ENCODE peak calls at places on chromosomes 2 and 18, in ten cellular contexts. J, N, Q, G, U, D, O, M, C and T are unnamed samples.

GRCh38 chr18:2905802-2906521 is 59.2 kb downstream of the EMILIN2 start:
- DNase-seq in Q (peak), C (peak), D (peak), J (no peak), M (peak), G (peak), N (peak), O (peak), U (no peak), T (no peak)

GRCh38 chr2:135218426-135218825 is 166.3 kb downstream of the RAB3GAP1 start:
- DNase-seq in G (no peak), N (no peak), O (no peak), Q (no peak), U (no peak), J (no peak), M (no peak), D (no peak), C (no peak), T (no peak)

GRCh38 chr2:99488587-99488998 is 1.2 kb downstream of the REV1 start:
- DNase-seq in C (no peak), M (no peak), O (no peak), G (no peak), U (peak), Q (no peak), D (no peak), J (peak), N (no peak), T (no peak)

GRCh38 chr2:88737385-88737784 is 45.9 kb downstream of the RPIA start:
- DNase-seq in Q (no peak), C (no peak), J (no peak), D (no peak), G (no peak), M (no peak), N (no peak), U (no peak), O (no peak), T (no peak)

GRCh38 chr2:215677466-215677865 is 241.6 kb upstream of the FN1 start:
- DNase-seq in M (no peak), J (no peak), N (no peak), O (no peak), D (no peak), C (no peak), G (no peak), Q (no peak), U (no peak), T (no peak)

GRCh38 chr18:70288171-70288850 is 534 bp upstream of the SOCS6 start:
- DNase-seq in N (peak), O (no peak), C (peak), J (no peak), Q (no peak), D (peak), G (peak), M (peak), U (no peak), T (no peak)

GRCh38 chr18:41378628-41379027 is 576.4 kb upstream of the PIK3C3 start:
- DNase-seq in D (no peak), C (no peak), Q (no peak), N (no peak), O (no peak), U (no peak), M (no peak), J (peak), G (no peak), T (no peak)

GRCh38 chr18:75592527-75592926 is 165.0 kb upstream of the SMIM21 start:
- DNase-seq in U (no peak), N (no peak), D (no peak), J (no peak), C (no peak), M (no peak), G (no peak), O (no peak), Q (no peak), T (no peak)

GRCh38 chr2:95353055-95353575 is 49.4 kb upstream of the FAHD2A start:
- DNase-seq in C (peak), M (no peak), N (no peak), G (no peak), D (no peak), Q (peak), O (no peak), U (no peak), J (no peak), T (no peak)

GRCh38 chr2:168773719-168774521 is 28.5 kb upstream of the NOSTRIN start:
- DNase-seq in D (peak), Q (peak), O (no peak), N (peak), G (peak), U (peak), C (no peak), M (peak), J (peak), T (peak)

GRCh38 chr18:57029761-57030160 is 117.1 kb upstream of the BOD1L2 start:
- DNase-seq in C (no peak), N (no peak), O (no peak), D (no peak), J (no peak), U (no peak), G (no peak), Q (no peak), M (no peak), T (no peak)

GRCh38 chr2:223459328-223459939 is 142.7 kb downstream of the SCG2 start:
- DNase-seq in G (no peak), C (no peak), N (no peak), Q (no peak), U (peak), M (no peak), J (peak), O (no peak), D (no peak), T (no peak)

GRCh38 chr2:120886534-120886961 is 150.9 kb downstream of the GLI2 start:
- DNase-seq in Q (no peak), O (no peak), G (no peak), M (no peak), N (no peak), C (no peak), J (no peak), U (no peak), D (peak), T (no peak)

GRCh38 chr2:45888641-45889040 is 237.2 kb downstream of the PRKCE start:
- DNase-seq in M (no peak), N (no peak), J (no peak), G (no peak), D (no peak), C (no peak), Q (no peak), U (no peak), O (no peak), T (no peak)

GRCh38 chr2:53508667-53509066 is 258.9 kb upstream of the CHAC2 start:
- DNase-seq in M (no peak), D (no peak), J (peak), Q (no peak), G (no peak), C (no peak), N (no peak), O (no peak), U (no peak), T (no peak)

GRCh38 chr2:86249176-86249842 is 50.1 kb downstream of the MRPL35 start:
- DNase-seq in Q (peak), O (no peak), J (peak), G (no peak), N (no peak), U (peak), C (no peak), M (no peak), D (no peak), T (no peak)

GRCh38 chr2:153287109-153287801 is 191.3 kb downstream of the RPRM start:
- DNase-seq in J (no peak), C (no peak), U (peak), D (no peak), G (no peak), Q (no peak), N (no peak), O (no peak), M (no peak), T (no peak)

GRCh38 chr2:160457588-160457987 is 36.0 kb downstream of the RBMS1 start:
- DNase-seq in G (no peak), N (no peak), U (no peak), J (no peak), C (no peak), M (no peak), Q (no peak), O (no peak), D (no peak), T (no peak)

GRCh38 chr2:160538559-160539355 is 45.1 kb upstream of the RBMS1 start:
- DNase-seq in N (peak), G (peak), D (peak), C (no peak), J (no peak), M (peak), Q (no peak), O (no peak), U (no peak), T (no peak)

GRCh38 chr2:199464614-199465352 is 7.0 kb upstream of the SATB2 start:
- DNase-seq in G (no peak), U (no peak), Q (no peak), N (no peak), C (no peak), D (no peak), O (no peak), M (no peak), J (no peak), T (no peak)

GRCh38 chr2:5673148-5673860 is 18.9 kb upstream of the SOX11 start:
- DNase-seq in Q (no peak), J (no peak), M (no peak), U (no peak), C (no peak), N (no peak), D (no peak), G (no peak), O (no peak), T (no peak)

GRCh38 chr2:47002480-47003381 is 87.1 kb upstream of the MCFD2 start:
- DNase-seq in M (peak), N (peak), J (no peak), U (no peak), Q (peak), C (no peak), O (no peak), G (peak), D (no peak), T (peak)

GRCh38 chr2:44560352-44560751 is 198.6 kb downstream of the CAMKMT start:
- DNase-seq in C (no peak), Q (no peak), D (no peak), U (no peak), G (no peak), O (no peak), N (no peak), M (peak), J (peak), T (no peak)

GRCh38 chr18:59079264-59079972 is 60.3 kb upstream of the SEC11C start:
- DNase-seq in D (no peak), U (no peak), O (no peak), G (no peak), J (no peak), Q (no peak), M (no peak), N (no peak), C (no peak), T (no peak)

GRCh38 chr2:166361351-166362153 is 14.2 kb downstream of the SCN9A start:
- DNase-seq in G (no peak), D (no peak), U (peak), J (peak), N (no peak), O (no peak), Q (no peak), C (no peak), M (no peak), T (no peak)

GRCh38 chr2:225763711-225764110 is 364.2 kb downstream of the NYAP2 start:
- DNase-seq in M (no peak), G (no peak), U (no peak), Q (no peak), C (no peak), D (no peak), O (no peak), N (no peak), J (no peak), T (no peak)

DNA sequence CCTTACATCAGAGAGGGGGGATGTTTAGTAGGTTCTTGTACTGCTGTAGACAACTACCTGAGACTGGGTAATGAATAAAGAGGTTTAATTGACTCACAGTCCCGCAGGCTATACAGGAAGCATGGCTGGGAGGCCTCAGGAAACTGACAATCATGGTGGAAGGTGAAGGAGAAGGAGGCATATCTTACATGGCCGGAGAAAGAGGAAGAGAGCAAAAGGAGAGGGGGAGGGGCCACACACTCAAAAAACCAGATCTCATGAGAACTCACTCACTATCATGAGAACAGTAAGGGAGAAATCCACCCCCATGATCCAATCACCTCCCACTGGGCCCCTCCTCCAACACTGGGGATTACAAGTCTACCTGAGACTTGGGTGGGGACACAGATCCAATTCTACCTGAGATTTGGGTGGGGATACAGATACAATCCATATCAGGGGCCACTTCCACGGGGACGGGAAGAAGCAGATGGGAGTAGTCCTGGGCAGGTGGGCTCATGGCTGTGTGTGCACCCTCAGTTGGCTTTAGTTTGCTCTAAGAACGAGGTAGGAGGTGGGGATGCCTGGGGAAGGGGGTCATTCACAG is 9.9 kb downstream of the MAB21L4 start:
- DNase-seq in G (peak), Q (no peak), N (no peak), C (no peak), D (no peak), M (peak), U (no peak), J (no peak), O (no peak), T (no peak)
- H3K27ac ChIP-seq in G (no peak), Q (no peak), N (no peak), C (no peak), D (no peak), M (no peak), U (no peak), J (no peak), O (no peak), T (no peak)

GRCh38 chr18:39454866-39455265 is 1889.3 kb upstream of the CELF4 start:
- DNase-seq in C (no peak), U (no peak), M (no peak), O (no peak), Q (no peak), J (no peak), N (no peak), G (no peak), D (no peak), T (no peak)
- H3K27ac ChIP-seq in C (no peak), U (no peak), M (no peak), O (no peak), Q (no peak), J (no peak), N (no peak), G (peak), D (peak), T (no peak)

GRCh38 chr2:201465524-201465971 is 14.0 kb downstream of the STRADB start:
- DNase-seq in C (no peak), J (no peak), G (peak), N (no peak), Q (no peak), U (no peak), D (peak), O (no peak), M (peak), T (peak)
- H3K27ac ChIP-seq in C (peak), J (no peak), G (peak), N (peak), Q (peak), U (no peak), D (peak), O (peak), M (no peak), T (peak)

DNA sequence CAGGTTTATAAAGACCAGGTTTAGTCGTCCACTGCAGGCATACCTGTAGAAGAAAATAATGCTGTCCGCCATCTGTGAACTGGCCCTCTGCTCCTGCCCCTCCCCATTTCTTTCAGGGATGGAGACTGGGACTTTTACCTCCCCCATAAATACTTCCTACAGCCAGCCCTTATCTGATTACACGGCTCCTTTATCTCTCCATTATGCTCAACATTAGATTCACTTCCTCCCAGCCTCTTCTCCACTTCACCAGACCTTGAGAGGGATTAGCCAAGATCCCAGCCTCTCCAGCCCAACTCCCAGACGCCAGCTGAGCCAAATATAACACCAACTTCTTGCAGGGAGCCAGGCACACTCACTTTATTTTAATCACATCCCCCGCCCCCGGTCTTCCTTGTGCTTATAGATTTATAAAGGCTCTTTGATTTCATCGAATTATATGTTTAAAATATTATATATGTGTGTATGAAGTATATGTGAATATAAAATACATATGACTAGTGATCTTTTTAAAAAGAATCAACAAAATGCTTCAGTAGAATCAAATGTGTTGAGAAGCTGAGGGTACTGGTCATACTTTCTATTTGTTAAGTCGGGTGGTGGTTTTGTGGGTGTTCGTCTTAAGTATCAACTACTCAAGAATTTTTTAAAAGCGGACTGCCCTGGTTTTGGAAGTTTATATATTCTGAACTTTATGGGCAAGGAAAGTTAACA is 81.0 kb downstream of the SPRED2 start:
- DNase-seq in J (no peak), G (no peak), O (no peak), D (no peak), M (peak), C (no peak), U (no peak), N (no peak), Q (peak), T (no peak)
- H3K27ac ChIP-seq in J (no peak), G (peak), O (no peak), D (peak), M (no peak), C (no peak), U (peak), N (peak), Q (peak), T (no peak)

GRCh38 chr2:164693390-164693789 is 72.1 kb upstream of the GRB14 start:
- DNase-seq in M (no peak), O (no peak), G (no peak), J (no peak), N (no peak), U (no peak), C (no peak), D (no peak), Q (no peak), T (no peak)

GRCh38 chr2:164691346-164691887 is 70.1 kb upstream of the GRB14 start:
- DNase-seq in C (no peak), M (no peak), G (no peak), O (no peak), D (no peak), Q (no peak), U (no peak), J (no peak), N (no peak), T (no peak)

GRCh38 chr2:164693834-164694233 is 72.6 kb upstream of the GRB14 start:
- DNase-seq in G (no peak), O (no peak), C (no peak), U (no peak), Q (no peak), D (no peak), M (no peak), N (no peak), J (no peak), T (no peak)

GRCh38 chr2:164692958-164693357 is 71.7 kb upstream of the GRB14 start:
- DNase-seq in U (no peak), J (no peak), C (no peak), Q (no peak), N (no peak), O (no peak), D (no peak), G (no peak), M (no peak), T (no peak)

GRCh38 chr2:164692114-164692513 is 70.8 kb upstream of the GRB14 start:
- DNase-seq in D (no peak), J (no peak), M (no peak), C (no peak), O (no peak), U (no peak), N (no peak), G (no peak), Q (no peak), T (no peak)
- H3K27ac ChIP-seq in D (no peak), J (no peak), M (no peak), C (no peak), O (no peak), U (no peak), N (no peak), G (no peak), Q (no peak), T (no peak)

GRCh38 chr18:22453337-22453736 is 35.6 kb upstream of the CTAGE1 start:
- DNase-seq in N (no peak), J (no peak), G (no peak), D (no peak), C (no peak), O (no peak), M (peak), U (no peak), Q (no peak), T (no peak)

GRCh38 chr18:22455425-22456150 is 37.9 kb upstream of the CTAGE1 start:
- DNase-seq in C (no peak), J (no peak), Q (no peak), U (no peak), D (no peak), N (no peak), M (no peak), O (no peak), G (no peak), T (no peak)

GRCh38 chr18:22451796-22452195 is 34.1 kb upstream of the CTAGE1 start:
- DNase-seq in U (peak), N (no peak), J (no peak), C (no peak), O (no peak), Q (no peak), G (no peak), D (no peak), M (peak), T (no peak)

GRCh38 chr18:22448238-22448637 is 30.5 kb upstream of the CTAGE1 start:
- DNase-seq in J (no peak), N (no peak), O (no peak), U (no peak), G (no peak), M (no peak), C (no peak), D (no peak), Q (no peak), T (no peak)

DNA sequence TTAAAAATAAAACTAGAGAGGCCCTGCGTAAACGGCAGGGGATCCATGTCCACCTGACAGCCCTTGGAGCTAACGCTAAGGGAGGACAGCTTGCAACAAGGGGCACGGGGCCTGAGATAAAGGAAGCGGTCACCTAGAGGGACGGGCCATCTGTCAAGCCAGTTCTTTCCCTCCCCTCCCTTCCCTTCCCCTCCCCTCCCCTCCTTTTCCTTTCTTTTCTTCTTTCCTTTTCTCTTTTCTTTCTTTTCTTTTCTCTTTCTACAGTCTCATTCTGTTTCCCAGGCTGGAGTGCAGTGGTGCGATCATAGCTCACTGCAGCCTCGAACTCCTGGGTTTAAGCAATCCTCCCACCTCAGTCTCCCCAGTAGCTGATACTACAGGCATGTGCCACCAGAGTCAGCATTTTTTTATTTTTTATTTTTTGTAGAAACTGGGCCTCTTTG is 34.5 kb upstream of the CTAGE1 start:
- DNase-seq in D (no peak), O (no peak), M (peak), C (no peak), U (no peak), G (no peak), Q (no peak), N (no peak), J (no peak), T (no peak)
- H3K27ac ChIP-seq in D (peak), O (peak), M (peak), C (peak), U (no peak), G (peak), Q (peak), N (peak), J (no peak), T (no peak)

DNA sequence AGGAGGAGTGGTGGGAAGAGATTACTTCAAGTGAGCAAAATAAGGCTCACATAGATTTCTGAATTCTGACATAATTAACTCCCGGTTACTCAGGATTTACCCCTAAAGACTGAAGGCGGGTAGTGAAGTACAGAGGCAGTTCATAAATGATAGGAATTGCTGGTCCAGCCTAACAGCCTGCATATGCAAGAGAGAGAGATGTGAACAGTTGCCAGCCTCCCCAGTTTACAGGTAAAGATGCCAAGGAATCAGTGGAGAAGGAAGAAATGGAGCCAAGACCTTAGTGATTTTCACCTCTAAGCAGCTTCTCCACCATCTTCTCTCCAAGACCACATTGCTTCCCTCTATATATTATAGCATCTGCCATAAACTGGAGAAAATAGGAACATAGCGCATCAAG is 91.8 kb upstream of the THUMPD2 start:
- DNase-seq in O (no peak), C (no peak), G (no peak), U (no peak), J (no peak), D (no peak), N (no peak), M (no peak), Q (no peak), T (no peak)
- H3K27ac ChIP-seq in O (no peak), C (no peak), G (no peak), U (no peak), J (no peak), D (no peak), N (no peak), M (no peak), Q (no peak), T (no peak)